ENCODE peak calls at places on chromosomes 2 and 18, in seven cellular contexts. W, V, S, R, X, E and D are unnamed samples.

GRCh38 chr2:148282201-148282600 is 261.3 kb downstream of the MBD5 start:
- DNase-seq in W (no peak), V (no peak), S (peak; percentile 45), R (no peak), X (no peak), E (no peak), D (no peak)

GRCh38 chr2:128505150-128505490 is 186.5 kb upstream of the HS6ST1 start:
- DNase-seq in W (no peak), V (no peak), S (no peak), R (no peak), X (no peak), E (no peak), D (no peak)

GRCh38 chr2:128685841-128686497 is 367.3 kb upstream of the HS6ST1 start:
- DNase-seq in W (no peak), V (no peak), S (no peak), R (no peak), X (no peak), E (no peak), D (no peak)

GRCh38 chr2:158131919-158132566 is 30.4 kb downstream of the UPP2 start:
- DNase-seq in W (no peak), V (no peak), S (no peak), R (no peak), X (no peak), E (peak; percentile 96), D (no peak)

GRCh38 chr2:205372141-205372540 is 310.2 kb upstream of the NRP2 start:
- DNase-seq in W (no peak), V (no peak), S (peak; percentile 60), R (no peak), X (no peak), E (no peak), D (no peak)

GRCh38 chr2:218043701-218044109 is 25.3 kb upstream of the RUFY4 start:
- DNase-seq in W (no peak), V (no peak), S (no peak), R (no peak), X (no peak), E (no peak), D (no peak)

GRCh38 chr18:36572135-36572856 is 256.5 kb downstream of the TPGS2 start:
- DNase-seq in W (peak; percentile 5), V (peak; percentile 48), S (peak; percentile 49), R (no peak), X (no peak), E (peak; percentile 19), D (peak; percentile 38)

GRCh38 chr18:23992119-23992940 is 22.2 kb upstream of the TTC39C start:
- DNase-seq in W (no peak), V (peak; percentile 50), S (peak; percentile 38), R (no peak), X (no peak), E (no peak), D (no peak)

GRCh38 chr2:207475546-207475945 is 54.2 kb upstream of the CREB1 start:
- DNase-seq in W (no peak), V (no peak), S (no peak), R (no peak), X (no peak), E (no peak), D (no peak)

GRCh38 chr2:189426886-189427285 is 14.4 kb upstream of the WDR75 start:
- DNase-seq in W (no peak), V (no peak), S (no peak), R (peak; percentile 2), X (no peak), E (no peak), D (no peak)

GRCh38 chr18:48075707-48076093 is 145.2 kb upstream of the SMAD2 start:
- DNase-seq in W (no peak), V (no peak), S (no peak), R (no peak), X (no peak), E (no peak), D (no peak)

GRCh38 chr2:65232636-65233035 is 5.0 kb downstream of the ACTR2 start:
- DNase-seq in W (no peak), V (no peak), S (peak; percentile 77), R (no peak), X (no peak), E (no peak), D (no peak)

GRCh38 chr2:152432206-152432653 is 97.3 kb downstream of the FMNL2 start:
- DNase-seq in W (peak; percentile 35), V (no peak), S (peak; percentile 41), R (no peak), X (no peak), E (peak; percentile 42), D (no peak)

GRCh38 chr2:218645126-218645525 is 14.3 kb downstream of the ZNF142 start:
- DNase-seq in W (no peak), V (no peak), S (peak; percentile 62), R (no peak), X (no peak), E (no peak), D (no peak)

GRCh38 chr2:30239308-30240161 is 8.2 kb downstream of the LBH start:
- DNase-seq in W (peak; percentile 89), V (peak; percentile 86), S (peak; percentile 67), R (no peak), X (peak; percentile 76), E (peak; percentile 60), D (no peak)

GRCh38 chr2:68237404-68237803 is 14.9 kb downstream of the PPP3R1 start:
- DNase-seq in W (no peak), V (no peak), S (peak; percentile 68), R (no peak), X (no peak), E (no peak), D (no peak)

GRCh38 chr2:163319006-163319405 is 416.8 kb downstream of the FIGN start:
- DNase-seq in W (no peak), V (no peak), S (peak; percentile 35), R (no peak), X (no peak), E (no peak), D (no peak)

GRCh38 chr18:56988022-56988421 is 158.9 kb upstream of the BOD1L2 start:
- DNase-seq in W (no peak), V (peak; percentile 27), S (no peak), R (no peak), X (no peak), E (no peak), D (no peak)

GRCh38 chr2:150974864-150975263 is 286.8 kb downstream of the RBM43 start:
- DNase-seq in W (no peak), V (no peak), S (no peak), R (no peak), X (no peak), E (no peak), D (no peak)

GRCh38 chr2:197191177-197191947 is 119.2 kb downstream of the ANKRD44 start:
- DNase-seq in W (peak; percentile 38), V (peak; percentile 48), S (peak; percentile 28), R (no peak), X (peak; percentile 27), E (peak; percentile 40), D (no peak)

GRCh38 chr2:8333177-8333831 is 348.6 kb upstream of the ID2 start:
- DNase-seq in W (no peak), V (no peak), S (no peak), R (no peak), X (no peak), E (no peak), D (no peak)

DNA sequence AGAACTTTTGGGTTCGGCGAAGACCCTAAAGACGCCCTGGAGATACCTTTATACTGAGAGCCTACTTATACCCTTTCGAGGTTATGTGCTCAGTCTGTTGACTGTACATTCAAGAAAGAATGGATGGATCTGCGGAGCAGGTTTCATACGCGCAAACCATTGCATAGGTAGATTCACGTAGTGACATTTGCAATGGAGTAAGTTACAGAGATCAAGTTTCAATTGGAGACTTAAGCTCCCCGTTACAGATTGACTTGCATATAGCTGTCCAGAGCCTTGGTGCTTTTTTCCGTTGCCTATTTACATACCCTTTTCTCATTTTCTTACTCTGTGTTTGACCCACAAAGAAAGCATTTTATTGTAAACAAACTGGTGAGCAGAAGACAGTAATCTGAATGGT is 923 bp downstream of the PSMD1 start:
- DNase-seq in W (no peak), V (no peak), S (peak; percentile 31), R (no peak), X (no peak), E (no peak), D (no peak)
- H3K27ac ChIP-seq in W (peak overlapping the region; percentile 96), V (no peak overlapping the region), S (peak overlapping the region; percentile 98), R (no peak overlapping the region), X (peak overlapping the region; percentile 98), E (peak overlapping the region; percentile 95), D (peak overlapping the region; percentile 92)

DNA sequence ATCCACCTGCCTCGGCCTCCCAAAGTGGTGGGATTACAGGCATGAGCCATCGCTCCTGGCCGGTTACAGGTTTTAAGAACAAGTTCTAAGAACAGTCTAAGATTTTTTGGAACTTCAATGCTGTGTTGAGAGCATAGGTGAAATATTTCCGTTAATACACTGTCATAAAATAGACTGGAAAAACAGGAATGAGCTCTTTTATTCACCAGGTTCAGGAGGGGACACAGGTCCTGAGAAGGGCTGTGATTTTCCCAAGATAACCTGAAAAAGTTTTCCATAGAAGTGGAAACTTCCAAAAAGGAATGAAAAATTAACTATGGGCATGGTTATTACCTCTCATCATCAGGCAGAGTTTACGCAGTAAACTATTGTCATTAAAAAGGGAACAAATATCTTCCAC is 97.6 kb upstream of the TMEM178A start:
- DNase-seq in W (no peak), V (no peak), S (no peak), R (no peak), X (no peak), E (no peak), D (no peak)
- TF ChIP-seq USF2 in W (no peak), V (no peak), S (no peak), R (no peak), X (no peak), E (no peak), D (no peak)

GRCh38 chr2:241857572-241858121 is 1.0 kb downstream of the PDCD1 start:
- DNase-seq in W (no peak), V (peak; percentile 34), S (no peak), R (no peak), X (no peak), E (no peak), D (no peak)

GRCh38 chr2:241859436-241860183 is 916 bp upstream of the PDCD1 start:
- DNase-seq in W (no peak), V (peak; percentile 77), S (peak; percentile 36), R (no peak), X (peak; percentile 59), E (no peak), D (no peak)

GRCh38 chr2:241858206-241859016 is at the start of gene PDCD1:
- DNase-seq in W (no peak), V (peak; percentile 55), S (no peak), R (no peak), X (peak; percentile 85), E (peak; percentile 31), D (no peak)

GRCh38 chr2:241860184-241861078 is 1.7 kb upstream of the PDCD1 start:
- DNase-seq in W (no peak), V (peak; percentile 48), S (no peak), R (no peak), X (no peak), E (no peak), D (no peak)

GRCh38 chr2:241859017-241859435 is 332 bp upstream of the PDCD1 start:
- DNase-seq in W (no peak), V (no peak), S (no peak), R (no peak), X (peak; percentile 70), E (no peak), D (no peak)
- H3K27ac ChIP-seq in W (peak overlapping the region; percentile 17), V (no peak overlapping the region), S (no peak overlapping the region), R (no peak overlapping the region), X (no peak overlapping the region), E (no peak overlapping the region), D (peak overlapping the region; percentile 97)

DNA sequence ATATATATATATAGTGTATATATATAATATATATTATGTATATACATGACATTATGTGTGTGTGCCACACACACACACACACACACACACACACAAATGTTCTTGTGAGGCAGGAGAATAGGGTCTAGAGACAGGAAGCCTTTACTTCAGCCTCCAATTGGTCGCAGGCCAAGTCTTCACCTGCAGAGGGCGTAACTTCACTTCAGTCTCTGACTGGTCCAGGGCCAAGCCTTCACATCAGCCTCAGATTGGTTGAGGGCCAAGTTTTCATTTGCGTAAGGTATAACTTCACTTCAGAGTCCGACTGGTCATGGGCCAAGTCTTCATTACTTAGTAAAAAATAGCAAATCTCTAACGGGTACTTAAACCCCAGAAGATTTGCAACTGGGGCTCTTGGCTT is 13.2 kb upstream of the SS18 start:
- DNase-seq in W (no peak), V (peak; percentile 7), S (no peak), R (no peak), X (no peak), E (peak; percentile 4), D (no peak)
- TF ChIP-seq USF2 in W (no peak), V (no peak), S (no peak), R (no peak), X (no peak), E (no peak), D (no peak)